ENCODE peak calls at places on chromosomes 7 and 10, in six cellular contexts. H is uterus; A is CD8-positive, alpha-beta memory T cell; S is cardiac muscle cell; B is GM23248; T is AG04450. C is an unnamed sample.

GRCh38 chr7:26857534-26858228 is 6.7 kb downstream of the SKAP2 start:
- DNase-seq in H (no peak), A (no peak), S (peak), B (no peak), T (peak), C (no peak)

GRCh38 chr10:125231116-125231812 is 70.9 kb upstream of the CTBP2 start:
- DNase-seq in H (no peak), A (no peak), S (no peak), B (peak), T (peak), C (no peak)

GRCh38 chr10:49817845-49818244 is 55.7 kb upstream of the OGDHL start:
- DNase-seq in H (peak), A (no peak), S (no peak), B (no peak), T (no peak), C (no peak)

GRCh38 chr10:31320179-31320597 is 1.2 kb downstream of the ZEB1 start:
- DNase-seq in H (peak), A (peak), S (peak), B (peak), T (no peak), C (peak)

GRCh38 chr7:66591801-66592596 is 36.7 kb upstream of the KCTD7 start:
- DNase-seq in H (peak), A (peak), S (peak), B (peak), T (peak), C (peak)

GRCh38 chr7:151244156-151244870 is 4.2 kb downstream of the SMARCD3 start:
- DNase-seq in H (no peak), A (peak), S (peak), B (peak), T (no peak), C (peak)

GRCh38 chr7:128812514-128813168 is 17.6 kb upstream of the FLNC start:
- DNase-seq in H (no peak), A (no peak), S (no peak), B (no peak), T (no peak), C (no peak)

GRCh38 chr10:108388716-108389115 is 1224.2 kb upstream of the SORCS1 start:
- DNase-seq in H (no peak), A (no peak), S (no peak), B (peak), T (no peak), C (no peak)

GRCh38 chr10:12250181-12250580 is 54.2 kb downstream of the CDC123 start:
- DNase-seq in H (no peak), A (no peak), S (no peak), B (no peak), T (no peak), C (no peak)

GRCh38 chr7:105011771-105012502 is 2.1 kb upstream of the KMT2E start:
- DNase-seq in H (peak), A (peak), S (no peak), B (peak), T (no peak), C (no peak)

GRCh38 chr7:17558558-17559332 is 260.3 kb downstream of the AHR start:
- DNase-seq in H (no peak), A (no peak), S (no peak), B (peak), T (no peak), C (no peak)

GRCh38 chr10:11705687-11706086 is 36.5 kb upstream of the ECHDC3 start:
- DNase-seq in H (no peak), A (no peak), S (no peak), B (peak), T (no peak), C (no peak)

GRCh38 chr7:99224263-99224947 is 16.5 kb upstream of the KPNA7 start:
- DNase-seq in H (no peak), A (no peak), S (no peak), B (peak), T (no peak), C (no peak)

GRCh38 chr7:150955519-150956394 is 22.4 kb downstream of the KCNH2 start:
- DNase-seq in H (peak), A (no peak), S (peak), B (peak), T (no peak), C (no peak)

GRCh38 chr7:121339082-121339481 is 10.3 kb downstream of the WNT16 start:
- DNase-seq in H (no peak), A (no peak), S (no peak), B (no peak), T (no peak), C (no peak)

GRCh38 chr7:87574630-87575029 is 26.1 kb downstream of the ABCB1 start:
- DNase-seq in H (no peak), A (no peak), S (no peak), B (peak), T (peak), C (no peak)

GRCh38 chr7:24778543-24779282 is 21.4 kb upstream of the GSDME start:
- DNase-seq in H (no peak), A (no peak), S (no peak), B (peak), T (no peak), C (no peak)

GRCh38 chr7:620052-620451 is 100.4 kb upstream of the PDGFA start:
- DNase-seq in H (peak), A (no peak), S (no peak), B (peak), T (peak), C (no peak)

GRCh38 chr10:71849461-71849908 is 1.6 kb downstream of the PSAP start:
- DNase-seq in H (no peak), A (no peak), S (no peak), B (no peak), T (no peak), C (no peak)

GRCh38 chr10:118569882-118570252 is 25.6 kb downstream of the PRLHR start:
- DNase-seq in H (no peak), A (no peak), S (no peak), B (no peak), T (no peak), C (no peak)

GRCh38 chr10:113780681-113781250 is 29.3 kb downstream of the PLEKHS1 start:
- DNase-seq in H (no peak), A (no peak), S (no peak), B (no peak), T (no peak), C (no peak)

GRCh38 chr10:94059174-94059573 is 65.4 kb downstream of the PLCE1 start:
- DNase-seq in H (no peak), A (no peak), S (no peak), B (no peak), T (no peak), C (no peak)

GRCh38 chr7:36979810-36980248 is 255.5 kb upstream of the AOAH start:
- DNase-seq in H (peak), A (no peak), S (peak), B (no peak), T (no peak), C (peak)

GRCh38 chr7:56471811-56472210 is 355.6 kb upstream of the NUPR2 start:
- DNase-seq in H (no peak), A (no peak), S (no peak), B (no peak), T (no peak), C (no peak)

GRCh38 chr10:128180843-128181242 is 54.6 kb upstream of the MKI67 start:
- DNase-seq in H (no peak), A (no peak), S (no peak), B (no peak), T (no peak), C (no peak)

GRCh38 chr7:34672430-34672829 is 14.4 kb downstream of the NPSR1 start:
- DNase-seq in H (no peak), A (no peak), S (no peak), B (peak), T (no peak), C (no peak)

GRCh38 chr7:80181411-80181810 is 46.8 kb downstream of the GNAI1 start:
- DNase-seq in H (no peak), A (no peak), S (no peak), B (no peak), T (no peak), C (no peak)

DNA sequence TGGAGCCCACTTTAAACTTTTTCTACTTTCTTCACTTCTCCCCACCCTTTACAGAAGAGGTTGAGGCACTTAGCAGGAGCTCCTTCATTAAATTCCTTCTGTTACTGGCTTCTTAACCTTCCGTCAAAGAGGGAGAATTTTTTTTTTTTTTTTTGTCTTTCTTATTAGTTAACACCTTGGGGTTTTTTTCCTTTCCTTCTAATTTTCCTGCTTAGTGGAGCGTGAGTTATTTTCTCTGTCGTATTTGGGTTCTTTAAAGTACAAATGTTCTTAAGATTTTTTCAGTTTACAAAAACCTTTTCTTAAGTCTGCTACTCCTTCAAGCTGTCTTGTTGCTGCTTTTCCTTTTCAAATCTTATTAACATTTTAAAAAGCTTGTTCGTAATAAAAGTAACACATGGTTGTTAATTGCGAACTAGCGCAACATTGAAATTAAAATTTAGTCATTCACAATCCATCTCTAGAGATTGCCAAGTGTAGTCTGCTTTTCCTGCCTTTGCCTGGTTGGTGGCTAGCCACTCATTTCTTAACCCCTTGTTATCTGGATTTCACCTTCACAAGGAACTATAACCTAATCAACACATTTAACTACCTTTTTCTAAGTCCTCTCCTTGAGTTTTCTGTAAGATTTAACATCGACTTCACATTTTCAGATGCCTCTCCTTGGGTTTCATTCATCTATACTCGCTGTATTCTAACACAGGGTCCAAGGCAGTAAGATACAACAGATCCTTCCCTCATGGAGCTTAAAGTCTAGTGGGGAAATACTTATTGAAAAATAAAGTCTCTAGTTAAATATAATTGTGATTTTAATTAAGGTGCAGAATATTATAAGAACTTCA is 2.0 kb downstream of the BMPR1A start:
- DNase-seq in H (no peak), A (no peak), S (no peak), B (peak), T (no peak), C (no peak)
- H3K27ac ChIP-seq in H (peak), A (peak), S (peak), B (peak), T (no peak), C (peak)

GRCh38 chr7:130145424-130146106 is 59.6 kb downstream of the TMEM209 start:
- DNase-seq in H (no peak), A (no peak), S (no peak), B (no peak), T (no peak), C (no peak)
- H3K27ac ChIP-seq in H (no peak), A (no peak), S (no peak), B (no peak), T (no peak), C (no peak)

DNA sequence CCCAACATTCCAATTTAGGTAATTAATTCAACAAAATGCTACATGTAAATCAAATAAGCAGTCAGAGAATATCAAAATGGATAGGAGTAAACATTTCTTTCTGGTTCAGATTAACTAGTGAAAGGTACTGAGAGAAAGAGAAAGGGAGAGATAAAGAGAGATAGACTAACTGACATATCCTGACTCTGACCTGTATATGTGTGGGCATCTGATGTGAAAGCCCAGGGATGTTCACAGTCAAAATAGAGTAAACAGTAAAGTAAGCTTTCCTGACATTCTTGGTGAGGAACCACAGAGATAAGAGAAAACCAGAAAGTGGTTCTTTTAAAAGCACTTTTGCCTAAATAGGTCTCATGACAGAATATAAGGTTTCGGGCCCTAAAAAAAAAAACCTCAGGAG is 37.5 kb upstream of the ANK3 start:
- DNase-seq in H (no peak), A (no peak), S (no peak), B (no peak), T (no peak), C (no peak)
- H3K27ac ChIP-seq in H (no peak), A (no peak), S (no peak), B (no peak), T (no peak), C (peak)

GRCh38 chr7:106178593-106179134 is 66.6 kb upstream of the SYPL1 start:
- DNase-seq in H (no peak), A (no peak), S (no peak), B (peak), T (no peak), C (no peak)

GRCh38 chr7:106175507-106175906 is 63.4 kb upstream of the SYPL1 start:
- DNase-seq in H (no peak), A (no peak), S (no peak), B (no peak), T (no peak), C (no peak)

GRCh38 chr7:106177738-106178592 is 65.9 kb upstream of the SYPL1 start:
- DNase-seq in H (no peak), A (no peak), S (no peak), B (no peak), T (no peak), C (no peak)

GRCh38 chr7:106176414-106177294 is 64.5 kb upstream of the SYPL1 start:
- DNase-seq in H (peak), A (peak), S (peak), B (peak), T (peak), C (peak)

DNA sequence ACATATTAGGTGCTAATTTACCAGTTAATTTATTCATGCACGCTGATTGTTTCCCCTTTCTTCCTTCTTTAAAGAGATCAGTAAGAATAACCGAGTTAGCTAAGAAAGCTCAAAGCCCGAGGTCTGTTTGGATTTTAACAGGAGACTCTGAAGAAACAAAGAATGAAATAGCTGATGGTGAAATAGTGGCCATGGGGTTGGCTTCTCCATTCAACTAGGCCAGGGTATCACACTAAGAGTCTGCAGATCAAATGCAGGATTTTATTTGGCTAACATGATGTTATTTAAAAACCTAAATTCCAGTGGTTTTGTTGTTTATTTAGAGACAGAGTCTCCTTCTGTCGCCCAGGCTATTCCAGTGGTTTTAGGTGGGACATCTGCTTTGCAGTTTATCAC is 65.2 kb upstream of the SYPL1 start:
- DNase-seq in H (no peak), A (no peak), S (no peak), B (no peak), T (no peak), C (no peak)
- H3K27ac ChIP-seq in H (no peak), A (no peak), S (no peak), B (no peak), T (no peak), C (no peak)

DNA sequence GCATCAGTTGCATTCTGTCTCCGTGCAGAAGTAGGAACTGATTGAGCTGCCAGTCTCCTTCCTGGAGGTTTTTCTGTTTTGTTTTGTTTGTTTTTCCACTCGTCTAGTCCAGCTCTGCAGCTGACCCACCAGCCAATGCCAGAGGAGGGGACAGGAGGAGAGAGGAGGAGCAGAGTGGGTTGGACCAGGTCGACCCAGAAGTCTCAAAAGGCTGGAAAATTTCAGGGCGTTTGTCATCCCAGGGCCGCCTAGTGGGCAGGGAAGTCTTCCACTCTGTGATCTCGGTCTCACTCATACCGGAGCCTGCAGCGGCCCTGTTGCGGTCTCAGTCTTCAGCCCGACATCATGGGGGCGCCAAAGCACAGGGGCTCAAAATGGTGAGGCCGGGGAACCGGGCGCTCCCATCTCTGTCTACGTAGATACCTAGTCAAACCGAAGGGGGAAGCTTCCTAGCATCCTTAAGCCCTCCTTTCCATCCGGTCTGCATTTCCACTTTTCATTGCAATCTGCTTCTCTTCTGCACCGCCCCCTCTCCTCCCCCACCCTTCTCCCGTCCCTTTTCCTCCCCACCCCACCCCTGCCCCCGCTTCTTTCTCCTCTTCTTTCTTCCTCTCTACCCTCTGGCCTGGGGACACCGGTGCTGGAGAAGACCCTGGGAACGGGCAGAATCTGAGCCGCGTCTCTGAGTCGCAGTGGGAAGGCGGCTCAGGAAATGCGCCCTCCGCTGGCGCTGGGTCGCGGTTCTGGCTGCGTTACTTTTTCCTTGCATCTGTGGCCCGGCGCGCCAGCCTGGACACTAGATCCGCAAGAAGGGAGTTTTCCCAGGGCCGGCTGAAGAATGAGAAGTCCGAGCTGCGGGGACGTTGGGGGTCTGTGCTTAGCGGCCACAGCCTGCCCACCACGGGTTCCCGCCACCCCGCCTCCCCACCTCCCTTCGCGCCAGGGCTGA is 16.2 kb upstream of the PAX2 start:
- DNase-seq in H (no peak), A (no peak), S (peak), B (peak), T (no peak), C (no peak)
- H3K27ac ChIP-seq in H (no peak), A (no peak), S (no peak), B (no peak), T (no peak), C (no peak)

DNA sequence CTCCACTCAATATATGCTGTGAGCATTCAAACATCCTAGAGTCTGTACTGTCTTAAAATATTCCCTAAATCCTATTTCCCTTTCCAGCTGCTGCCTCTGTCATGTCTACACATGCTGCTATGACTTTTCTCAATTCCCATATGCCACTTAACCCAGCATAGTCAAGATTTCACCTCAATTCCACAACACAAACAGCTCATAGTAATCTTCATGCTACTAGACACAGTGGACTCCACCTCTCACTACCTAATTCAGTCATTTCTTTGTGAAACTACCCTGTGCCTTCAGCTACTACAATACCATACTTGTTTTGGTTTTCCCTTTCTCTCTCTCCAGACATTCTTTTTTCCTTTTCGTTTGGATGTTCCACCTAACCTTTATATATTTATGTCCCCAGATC is 45.5 kb downstream of the GSAP start:
- DNase-seq in H (no peak), A (no peak), S (no peak), B (no peak), T (no peak), C (no peak)
- H3K27ac ChIP-seq in H (no peak), A (no peak), S (no peak), B (no peak), T (no peak), C (no peak)